ENCODE peak calls at places on chromosomes 4 and X, in six cellular contexts. Y is CD4-positive, CD25-positive, alpha-beta regulatory T cell; D is uterus; S is heart right ventricle; W is transverse colon; A is ovary. I is an unnamed sample.

GRCh38 chr4:8537041-8537461 is 43.1 kb upstream of the GPR78 start:
- DNase-seq in S (peak; percentile 41), W (peak; percentile 72), Y (no peak), D (peak; percentile 70), A (peak; percentile 68), I (no peak)

GRCh38 chrX:110142096-110142495 is 139.2 kb downstream of the TMEM164 start:
- DNase-seq in S (no peak), A (no peak), Y (no peak), W (no peak), D (no peak), I (peak; percentile 59)

GRCh38 chrX:13265549-13266132 is 54.2 kb downstream of the ATXN3L start:
- DNase-seq in D (no peak), W (no peak), Y (no peak), S (no peak), A (no peak), I (no peak)

GRCh38 chr4:158856852-158857251 is 88.0 kb downstream of the FNIP2 start:
- DNase-seq in Y (peak; percentile 32), S (no peak), W (no peak), A (no peak), D (no peak), I (no peak)

GRCh38 chr4:130812117-130812765 is 1716.3 kb downstream of the C4orf33 start:
- DNase-seq in S (no peak), D (no peak), W (no peak), Y (no peak), A (no peak), I (no peak)

GRCh38 chr4:146443525-146443924 is 78.2 kb downstream of the SLC10A7 start:
- DNase-seq in A (no peak), D (no peak), W (no peak), S (no peak), Y (no peak), I (no peak)

GRCh38 chrX:68072016-68072415 is 361.3 kb downstream of the OPHN1 start:
- DNase-seq in S (no peak), Y (no peak), W (no peak), A (no peak), D (no peak), I (no peak)

GRCh38 chr4:37389967-37390580 is 145.5 kb downstream of the NWD2 start:
- DNase-seq in D (no peak), A (no peak), Y (peak; percentile 3), S (peak; percentile 19), W (peak; percentile 31), I (no peak)

GRCh38 chr4:11079171-11079570 is 349.5 kb downstream of the HS3ST1 start:
- DNase-seq in W (no peak), D (no peak), A (no peak), S (no peak), Y (no peak), I (no peak)

GRCh38 chrX:153299855-153300254 is 21.7 kb downstream of the PNMA6F start:
- DNase-seq in D (no peak), W (no peak), S (no peak), Y (no peak), A (no peak), I (no peak)

GRCh38 chrX:153302796-153303195 is 18.8 kb downstream of the PNMA6F start:
- DNase-seq in D (no peak), Y (no peak), A (no peak), W (no peak), S (no peak), I (no peak)

GRCh38 chrX:153304988-153305736 is 16.4 kb downstream of the PNMA6F start:
- DNase-seq in D (no peak), S (no peak), W (no peak), Y (no peak), A (no peak), I (no peak)

GRCh38 chrX:153303276-153304262 is 18.0 kb downstream of the PNMA6F start:
- DNase-seq in Y (no peak), W (no peak), A (no peak), S (no peak), D (no peak), I (no peak)

DNA sequence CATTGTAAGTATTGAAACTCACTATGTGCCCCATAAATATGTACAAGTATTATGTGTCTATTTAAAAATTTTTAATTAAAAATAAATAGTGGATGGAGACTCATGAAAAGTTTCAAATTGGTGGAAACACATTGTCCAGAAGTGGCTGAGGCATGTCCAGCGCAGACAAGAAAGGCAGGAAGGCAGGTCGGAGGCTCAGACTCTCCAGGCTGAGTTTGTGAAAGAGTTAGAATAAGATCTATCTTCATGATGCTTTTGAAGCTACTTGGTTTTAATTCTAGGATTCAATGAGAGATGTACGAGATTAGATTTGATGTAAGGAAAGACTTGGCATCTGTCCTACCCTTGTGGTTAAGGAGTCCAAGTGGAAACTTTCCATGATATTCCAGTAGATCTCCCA is 19.8 kb downstream of the PNMA6F start:
- DNase-seq in S (no peak), W (no peak), A (no peak), D (no peak), Y (no peak), I (no peak)
- H3K27me3 ChIP-seq in S (no peaks in the 10 kb centered on the region), W (no peaks in the 10 kb centered on the region), A (no peaks in the 10 kb centered on the region), D (no peaks in the 10 kb centered on the region), Y (no peaks in the 10 kb centered on the region), I (no peaks in the 10 kb centered on the region)

DNA sequence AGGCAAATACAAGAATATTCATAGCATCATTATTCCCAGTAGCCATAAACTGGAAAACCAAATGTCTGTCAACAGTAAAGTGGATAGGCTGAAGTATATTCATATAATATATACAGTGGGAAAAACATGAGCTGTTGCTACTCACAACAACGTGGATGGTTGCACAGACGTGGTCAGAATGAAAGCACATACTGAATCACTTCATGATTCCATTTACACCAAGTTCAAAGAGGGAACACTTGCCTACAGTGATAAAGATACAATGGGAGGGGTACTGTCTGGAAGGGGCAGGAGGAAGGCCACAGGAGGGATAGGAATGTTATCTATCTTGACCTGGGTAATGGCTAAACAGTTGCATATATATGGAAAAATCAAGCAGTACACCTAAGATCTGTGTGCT is 25.3 kb downstream of the APBB2 start:
- DNase-seq in A (no peak), Y (no peak), D (no peak), W (no peak), S (no peak), I (no peak)
- H3K4me1 ChIP-seq in A (peaks cover 5% of the 10 kb centered on the region), Y (no peaks in the 10 kb centered on the region), D (peaks cover 3% of the 10 kb centered on the region), W (peaks cover 15% of the 10 kb centered on the region), S (peaks cover 10% of the 10 kb centered on the region), I (peaks cover 7% of the 10 kb centered on the region)

GRCh38 chr4:155207534-155208257 is 740 bp upstream of the NPY2R start:
- DNase-seq in D (no peak), A (no peak), W (peak; percentile 7), S (no peak), Y (no peak), I (no peak)

GRCh38 chr4:155208258-155209054 is at the start of gene NPY2R:
- DNase-seq in S (no peak), D (no peak), W (peak; percentile 7), A (peak; percentile 7), Y (no peak), I (peak; percentile 37)
- H3K4me3 ChIP-seq in S (no peak within 1 kb of the TSS), D (no peak within 1 kb of the TSS), W (peak within 1 kb of the TSS; percentile 22), A (no peak within 1 kb of the TSS), Y (no peak within 1 kb of the TSS), I (peak within 1 kb of the TSS; percentile 18)

GRCh38 chrX:17375631-17376380 is 806 bp downstream of the NHS start:
- DNase-seq in D (no peak), S (no peak), Y (no peak), A (peak; percentile 33), W (peak; percentile 12), I (peak; percentile 73)

GRCh38 chrX:17375361-17375630 is 296 bp downstream of the NHS start:
- DNase-seq in A (no peak), W (no peak), S (no peak), D (peak; percentile 20), Y (no peak), I (no peak)

GRCh38 chrX:17377795-17378194 is 2.8 kb downstream of the NHS start:
- DNase-seq in W (no peak), Y (no peak), D (no peak), S (no peak), A (no peak), I (no peak)

GRCh38 chrX:17377047-17377692 is 2.2 kb downstream of the NHS start:
- DNase-seq in W (peak; percentile 51), S (no peak), Y (no peak), D (peak; percentile 43), A (peak; percentile 45), I (peak; percentile 41)

DNA sequence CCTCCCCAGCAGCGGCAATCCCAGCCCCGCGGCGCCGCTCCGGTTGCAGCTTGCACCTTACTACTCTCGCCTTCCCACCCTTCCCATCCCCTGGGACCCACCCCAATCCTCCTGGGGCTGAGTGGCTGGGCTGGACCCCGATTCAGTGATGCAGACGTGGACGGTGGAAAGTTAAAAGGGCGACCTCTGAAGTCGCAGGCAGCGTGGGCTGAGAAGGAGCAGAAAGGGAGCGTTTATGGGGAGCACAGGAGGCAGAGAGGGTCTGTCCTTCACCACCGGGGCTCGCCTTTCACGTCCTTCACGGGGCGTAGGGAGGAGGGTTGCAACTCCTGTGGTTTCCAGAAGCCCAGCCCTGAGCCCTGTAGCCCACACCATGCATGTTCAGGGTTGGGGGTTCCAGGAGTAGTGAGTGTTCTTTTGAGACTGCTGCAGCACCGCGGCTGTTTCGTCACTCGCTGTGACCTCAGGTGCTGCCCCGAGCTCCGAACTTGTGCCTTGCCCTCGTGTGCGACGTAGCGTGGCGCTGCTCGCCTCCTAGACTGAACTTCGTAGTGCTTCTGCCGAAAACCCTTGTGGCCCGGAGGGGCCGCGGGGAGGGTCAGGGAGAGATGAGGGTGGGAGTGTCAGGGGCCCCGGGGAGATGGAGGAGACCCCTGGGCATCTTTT is 1.5 kb downstream of the NHS start:
- DNase-seq in D (peak; percentile 20), S (no peak), Y (no peak), W (peak; percentile 17), A (peak; percentile 30), I (no peak)
- H3K27me3 ChIP-seq in D (no peaks in the 10 kb centered on the region), S (no peaks in the 10 kb centered on the region), Y (no peaks in the 10 kb centered on the region), W (no peaks in the 10 kb centered on the region), A (no peaks in the 10 kb centered on the region), I (no peaks in the 10 kb centered on the region)

DNA sequence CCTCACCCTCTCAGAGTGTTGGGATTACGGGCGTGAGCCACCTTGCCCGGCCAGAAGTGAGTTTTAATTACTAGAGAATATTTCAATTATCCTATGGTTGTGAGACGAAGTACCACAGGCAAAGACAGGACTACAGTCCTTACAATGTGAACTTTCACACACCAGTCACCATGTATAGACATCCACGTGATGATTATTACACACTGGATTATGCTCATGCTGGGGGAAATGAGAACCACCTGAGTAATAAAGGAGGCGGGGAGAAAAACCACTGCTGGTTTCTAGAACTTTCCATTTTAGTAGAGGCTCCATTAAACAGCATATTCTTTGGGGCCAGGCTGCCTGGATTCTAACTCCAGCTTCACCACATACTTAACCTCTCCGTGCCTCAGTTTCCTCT is 42.5 kb upstream of the TLR2 start:
- DNase-seq in S (no peak), D (no peak), W (no peak), Y (no peak), A (no peak), I (no peak)
- H3K4me1 ChIP-seq in S (peaks cover 15% of the 10 kb centered on the region), D (no peaks in the 10 kb centered on the region), W (no peaks in the 10 kb centered on the region), Y (no peaks in the 10 kb centered on the region), A (no peaks in the 10 kb centered on the region), I (no peaks in the 10 kb centered on the region)

GRCh38 chr4:79223993-79224776 is 101.7 kb downstream of the NAA11 start:
- DNase-seq in A (no peak), W (no peak), Y (no peak), S (no peak), D (no peak), I (no peak)

GRCh38 chr4:79224777-79225104 is 101.1 kb downstream of the NAA11 start:
- DNase-seq in Y (no peak), D (no peak), W (no peak), S (no peak), A (no peak), I (no peak)

GRCh38 chr4:79225360-79225759 is 100.5 kb downstream of the NAA11 start:
- DNase-seq in W (no peak), Y (no peak), S (no peak), D (no peak), A (no peak), I (no peak)

GRCh38 chr4:79232555-79232954 is 93.3 kb downstream of the NAA11 start:
- DNase-seq in D (no peak), Y (no peak), S (no peak), W (no peak), A (no peak), I (no peak)

GRCh38 chr4:79227896-79228295 is 98.0 kb downstream of the NAA11 start:
- DNase-seq in S (no peak), W (no peak), Y (no peak), A (no peak), D (no peak), I (peak; percentile 76)
- H3K4me3 ChIP-seq in S (no peak overlapping the region), W (no peak overlapping the region), Y (no peak overlapping the region), A (no peak overlapping the region), D (no peak overlapping the region), I (no peak overlapping the region)

I was measured in right cardiac atrium.